ENCODE peak calls at places on chromosomes 6 and 20, in ten cellular contexts. B, J, W, H, A, L, P, S, Z and O are unnamed samples.

GRCh38 chr6:96755096-96755495 is 82.2 kb downstream of the GPR63 start:
- DNase-seq in P (no peak), S (no peak), Z (no peak), A (no peak), J (no peak), H (no peak), B (no peak), L (no peak), W (no peak), O (no peak)

GRCh38 chr20:49700411-49701185 is 13.1 kb downstream of the B4GALT5 start:
- DNase-seq in A (no peak), S (no peak), P (peak), H (peak), W (no peak), Z (no peak), J (no peak), B (no peak), L (no peak), O (no peak)

GRCh38 chr6:98921038-98921437 is 26.7 kb downstream of the FBXL4 start:
- DNase-seq in S (no peak), J (no peak), H (no peak), A (no peak), L (no peak), P (no peak), W (peak), B (no peak), Z (no peak), O (no peak)

GRCh38 chr6:13420269-13420668 is 67.1 kb downstream of the GFOD1 start:
- DNase-seq in J (no peak), B (no peak), L (no peak), S (no peak), A (no peak), P (peak), H (no peak), Z (no peak), W (no peak), O (no peak)

GRCh38 chr20:21557246-21557982 is 43.5 kb upstream of the NKX2-2 start:
- DNase-seq in L (no peak), S (no peak), B (no peak), A (no peak), Z (no peak), J (no peak), W (no peak), P (no peak), H (no peak), O (no peak)

GRCh38 chr20:23320317-23320716 is 30.3 kb upstream of the NXT1 start:
- DNase-seq in Z (no peak), B (no peak), W (no peak), A (no peak), L (no peak), J (no peak), S (no peak), H (peak), P (peak), O (no peak)

GRCh38 chr6:29131691-29132090 is 23.8 kb downstream of the OR2J3 start:
- DNase-seq in H (no peak), P (no peak), J (no peak), B (no peak), L (no peak), Z (no peak), W (no peak), A (no peak), S (no peak), O (no peak)

GRCh38 chr20:16666272-16666671 is 63.6 kb upstream of the SNRPB2 start:
- DNase-seq in Z (no peak), A (no peak), W (no peak), H (no peak), L (no peak), B (no peak), J (no peak), P (no peak), S (no peak), O (no peak)

GRCh38 chr6:38813451-38813850 is 98.3 kb downstream of the DNAH8 start:
- DNase-seq in J (no peak), Z (no peak), W (no peak), L (no peak), P (no peak), B (no peak), S (no peak), A (no peak), H (no peak), O (peak)

GRCh38 chr6:155319902-155320301 is 5.6 kb upstream of the TFB1M start:
- DNase-seq in L (no peak), S (no peak), P (no peak), Z (no peak), J (no peak), H (no peak), W (no peak), B (no peak), A (no peak), O (no peak)

GRCh38 chr20:23679448-23680092 is 9.3 kb downstream of the CST4 start:
- DNase-seq in Z (no peak), B (no peak), W (no peak), A (no peak), L (no peak), S (no peak), P (no peak), H (no peak), J (no peak), O (no peak)

GRCh38 chr6:109121411-109121810 is 26.1 kb downstream of the CEP57L1 start:
- DNase-seq in A (no peak), L (no peak), W (no peak), Z (no peak), J (no peak), P (peak), H (no peak), S (no peak), B (no peak), O (peak)

GRCh38 chr6:34890526-34890910 is 1.5 kb downstream of the ANKS1A start:
- DNase-seq in H (no peak), J (no peak), A (no peak), Z (no peak), L (no peak), P (no peak), S (no peak), B (no peak), W (no peak), O (no peak)

GRCh38 chr6:152471459-152472070 is 165.6 kb downstream of the SYNE1 start:
- DNase-seq in A (no peak), J (no peak), L (no peak), S (no peak), P (peak), Z (no peak), W (no peak), H (no peak), B (no peak), O (no peak)

GRCh38 chr20:60789399-60789798 is 462.7 kb upstream of the CDH4 start:
- DNase-seq in H (no peak), L (no peak), A (no peak), Z (no peak), P (no peak), S (no peak), W (no peak), J (no peak), B (no peak), O (no peak)

GRCh38 chr6:107731422-107732319 is 92.4 kb downstream of the SCML4 start:
- DNase-seq in H (no peak), W (no peak), B (no peak), L (peak), J (no peak), P (no peak), Z (no peak), A (no peak), S (no peak), O (no peak)

GRCh38 chr6:161088676-161089328 is 97.2 kb downstream of the MAP3K4 start:
- DNase-seq in J (no peak), H (no peak), B (no peak), P (peak), L (no peak), S (no peak), A (no peak), W (no peak), Z (no peak), O (no peak)